ENCODE peak calls at places on chromosome 16, in nine cellular contexts. One of them, this sample, is unnamed. For H3K27me3, the result is how much of the 10 kb centered on the place peaks cover.

GRCh38 chr16:4693956-4694663 is 748 bp downstream of the NUDT16L1 start:
- DNase-seq in brain microvascular endothelial cell: peak
- DNase-seq in Peyer's patch: peak
- DNase-seq in ascending aorta: no peak
- DNase-seq in left ventricle myocardium inferior: peak
- DNase-seq in AG04450: peak
- DNase-seq in bronchial epithelial cell: no peak
- DNase-seq in H9: peak
- DNase-seq in transverse colon: peak
- DNase-seq in this sample: peak

GRCh38 chr16:11292076-11292748 is 11.1 kb upstream of the PRM1 start:
- DNase-seq in ascending aorta: no peak
- DNase-seq in AG04450: no peak
- DNase-seq in transverse colon: no peak
- DNase-seq in Peyer's patch: no peak
- DNase-seq in left ventricle myocardium inferior: no peak
- DNase-seq in bronchial epithelial cell: no peak
- DNase-seq in H9: no peak
- DNase-seq in brain microvascular endothelial cell: no peak
- DNase-seq in this sample: no peak

GRCh38 chr16:54964239-54964638 is 33.6 kb downstream of the IRX5 start:
- DNase-seq in bronchial epithelial cell: no peak
- DNase-seq in H9: no peak
- DNase-seq in Peyer's patch: no peak
- DNase-seq in left ventricle myocardium inferior: no peak
- DNase-seq in AG04450: no peak
- DNase-seq in transverse colon: no peak
- DNase-seq in brain microvascular endothelial cell: no peak
- DNase-seq in ascending aorta: no peak
- DNase-seq in this sample: no peak

GRCh38 chr16:47966325-47966724 is 189.5 kb downstream of the ABCC12 start:
- DNase-seq in left ventricle myocardium inferior: no peak
- DNase-seq in transverse colon: no peak
- DNase-seq in AG04450: no peak
- DNase-seq in H9: peak
- DNase-seq in bronchial epithelial cell: peak
- DNase-seq in brain microvascular endothelial cell: no peak
- DNase-seq in Peyer's patch: no peak
- DNase-seq in ascending aorta: no peak
- DNase-seq in this sample: no peak

GRCh38 chr16:53872248-53873221 is 168.6 kb downstream of the FTO start:
- DNase-seq in Peyer's patch: no peak
- DNase-seq in ascending aorta: no peak
- DNase-seq in H9: no peak
- DNase-seq in bronchial epithelial cell: peak
- DNase-seq in brain microvascular endothelial cell: peak
- DNase-seq in left ventricle myocardium inferior: no peak
- DNase-seq in transverse colon: no peak
- DNase-seq in AG04450: peak
- DNase-seq in this sample: no peak

GRCh38 chr16:19644877-19645276 is 73.2 kb downstream of the KNOP1 start:
- DNase-seq in AG04450: no peak
- DNase-seq in Peyer's patch: no peak
- DNase-seq in left ventricle myocardium inferior: peak
- DNase-seq in brain microvascular endothelial cell: no peak
- DNase-seq in H9: no peak
- DNase-seq in transverse colon: no peak
- DNase-seq in ascending aorta: no peak
- DNase-seq in bronchial epithelial cell: no peak
- DNase-seq in this sample: peak

GRCh38 chr16:75105306-75106061 is 11.1 kb downstream of the LDHD start:
- DNase-seq in ascending aorta: no peak
- DNase-seq in AG04450: peak
- DNase-seq in H9: peak
- DNase-seq in brain microvascular endothelial cell: no peak
- DNase-seq in Peyer's patch: no peak
- DNase-seq in bronchial epithelial cell: no peak
- DNase-seq in left ventricle myocardium inferior: peak
- DNase-seq in transverse colon: peak
- DNase-seq in this sample: peak

GRCh38 chr16:55663225-55663624 is 7.4 kb downstream of the SLC6A2 start:
- DNase-seq in H9: no peak
- DNase-seq in AG04450: no peak
- DNase-seq in transverse colon: no peak
- DNase-seq in bronchial epithelial cell: no peak
- DNase-seq in ascending aorta: no peak
- DNase-seq in Peyer's patch: no peak
- DNase-seq in brain microvascular endothelial cell: no peak
- DNase-seq in left ventricle myocardium inferior: no peak
- DNase-seq in this sample: no peak

GRCh38 chr16:12971216-12971615 is 69.8 kb downstream of the SHISA9 start:
- DNase-seq in transverse colon: no peak
- DNase-seq in AG04450: no peak
- DNase-seq in ascending aorta: no peak
- DNase-seq in H9: no peak
- DNase-seq in bronchial epithelial cell: peak
- DNase-seq in left ventricle myocardium inferior: no peak
- DNase-seq in brain microvascular endothelial cell: peak
- DNase-seq in Peyer's patch: no peak
- DNase-seq in this sample: peak

GRCh38 chr16:73464834-73465233 is 416.9 kb upstream of the ZFHX3 start:
- DNase-seq in left ventricle myocardium inferior: no peak
- DNase-seq in brain microvascular endothelial cell: no peak
- DNase-seq in transverse colon: no peak
- DNase-seq in AG04450: no peak
- DNase-seq in ascending aorta: no peak
- DNase-seq in Peyer's patch: no peak
- DNase-seq in H9: no peak
- DNase-seq in bronchial epithelial cell: no peak
- DNase-seq in this sample: no peak

GRCh38 chr16:67249178-67249759 is 490 bp downstream of the SLC9A5 start:
- DNase-seq in Peyer's patch: no peak
- DNase-seq in bronchial epithelial cell: no peak
- DNase-seq in AG04450: no peak
- DNase-seq in ascending aorta: no peak
- DNase-seq in H9: no peak
- DNase-seq in brain microvascular endothelial cell: no peak
- DNase-seq in transverse colon: no peak
- DNase-seq in left ventricle myocardium inferior: no peak
- DNase-seq in this sample: no peak
- TF ChIP-seq CTCF in Peyer's patch: no peak
- TF ChIP-seq CTCF in bronchial epithelial cell: no peak
- TF ChIP-seq CTCF in AG04450: no peak
- TF ChIP-seq CTCF in ascending aorta: no peak
- TF ChIP-seq CTCF in H9: peak
- TF ChIP-seq CTCF in brain microvascular endothelial cell: no peak
- TF ChIP-seq CTCF in transverse colon: no peak
- TF ChIP-seq CTCF in left ventricle myocardium inferior: no peak
- TF ChIP-seq CTCF in this sample: no peak

DNA sequence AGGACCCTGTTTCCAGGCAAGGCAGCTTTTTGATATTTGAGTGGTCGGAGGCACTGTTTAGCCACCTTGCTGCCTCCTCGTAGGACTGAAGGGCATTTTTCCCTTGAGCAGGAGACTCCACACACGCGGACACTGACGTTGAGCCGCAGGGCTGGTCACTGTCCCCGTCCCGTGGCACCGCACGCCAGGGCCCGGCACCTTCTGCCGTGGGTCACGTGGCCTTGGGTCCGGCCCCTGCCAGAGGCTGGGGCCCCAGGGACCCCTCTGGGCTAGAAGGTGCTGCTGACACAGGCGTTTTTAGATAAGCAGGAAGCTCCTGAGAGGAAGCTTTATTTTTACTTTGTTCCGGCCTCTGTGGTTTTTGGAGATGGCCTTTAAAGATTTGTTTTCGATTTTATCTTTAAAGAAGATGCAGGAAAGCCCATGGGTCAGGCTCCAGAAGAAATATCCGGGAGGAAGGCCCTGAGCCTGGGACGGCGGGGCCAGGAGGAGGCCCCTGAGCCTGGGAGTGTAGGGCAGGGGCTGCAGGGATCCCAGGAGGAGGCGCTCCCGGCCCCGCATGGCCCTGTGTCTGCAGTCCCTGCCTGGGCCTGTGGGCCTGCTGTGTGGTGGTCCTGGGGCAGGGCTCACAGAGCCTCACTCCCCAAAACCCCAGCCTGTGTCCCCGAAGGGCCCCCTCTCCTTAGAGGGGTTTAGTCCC is 30.5 kb upstream of the GNG13 start:
- DNase-seq in H9: no peak
- DNase-seq in transverse colon: no peak
- DNase-seq in ascending aorta: no peak
- DNase-seq in AG04450: no peak
- DNase-seq in Peyer's patch: no peak
- DNase-seq in left ventricle myocardium inferior: no peak
- DNase-seq in bronchial epithelial cell: no peak
- DNase-seq in brain microvascular endothelial cell: no peak
- DNase-seq in this sample: no peak
- H3K27me3 ChIP-seq in H9: under half
- H3K27me3 ChIP-seq in transverse colon: under half
- H3K27me3 ChIP-seq in ascending aorta: under half
- H3K27me3 ChIP-seq in AG04450: under half
- H3K27me3 ChIP-seq in Peyer's patch: under half
- H3K27me3 ChIP-seq in left ventricle myocardium inferior: half or more
- H3K27me3 ChIP-seq in bronchial epithelial cell: under half
- H3K27me3 ChIP-seq in brain microvascular endothelial cell: under half
- H3K27me3 ChIP-seq in this sample: under half

GRCh38 chr16:57723170-57723569 is 12.4 kb upstream of the KATNB1 start:
- DNase-seq in Peyer's patch: no peak
- DNase-seq in ascending aorta: no peak
- DNase-seq in transverse colon: no peak
- DNase-seq in bronchial epithelial cell: no peak
- DNase-seq in H9: peak
- DNase-seq in AG04450: no peak
- DNase-seq in brain microvascular endothelial cell: no peak
- DNase-seq in left ventricle myocardium inferior: no peak
- DNase-seq in this sample: no peak
- TF ChIP-seq CTCF in Peyer's patch: peak
- TF ChIP-seq CTCF in ascending aorta: no peak
- TF ChIP-seq CTCF in transverse colon: no peak
- TF ChIP-seq CTCF in bronchial epithelial cell: peak
- TF ChIP-seq CTCF in H9: peak
- TF ChIP-seq CTCF in AG04450: no peak
- TF ChIP-seq CTCF in brain microvascular endothelial cell: peak
- TF ChIP-seq CTCF in left ventricle myocardium inferior: no peak
- TF ChIP-seq CTCF in this sample: no peak

DNA sequence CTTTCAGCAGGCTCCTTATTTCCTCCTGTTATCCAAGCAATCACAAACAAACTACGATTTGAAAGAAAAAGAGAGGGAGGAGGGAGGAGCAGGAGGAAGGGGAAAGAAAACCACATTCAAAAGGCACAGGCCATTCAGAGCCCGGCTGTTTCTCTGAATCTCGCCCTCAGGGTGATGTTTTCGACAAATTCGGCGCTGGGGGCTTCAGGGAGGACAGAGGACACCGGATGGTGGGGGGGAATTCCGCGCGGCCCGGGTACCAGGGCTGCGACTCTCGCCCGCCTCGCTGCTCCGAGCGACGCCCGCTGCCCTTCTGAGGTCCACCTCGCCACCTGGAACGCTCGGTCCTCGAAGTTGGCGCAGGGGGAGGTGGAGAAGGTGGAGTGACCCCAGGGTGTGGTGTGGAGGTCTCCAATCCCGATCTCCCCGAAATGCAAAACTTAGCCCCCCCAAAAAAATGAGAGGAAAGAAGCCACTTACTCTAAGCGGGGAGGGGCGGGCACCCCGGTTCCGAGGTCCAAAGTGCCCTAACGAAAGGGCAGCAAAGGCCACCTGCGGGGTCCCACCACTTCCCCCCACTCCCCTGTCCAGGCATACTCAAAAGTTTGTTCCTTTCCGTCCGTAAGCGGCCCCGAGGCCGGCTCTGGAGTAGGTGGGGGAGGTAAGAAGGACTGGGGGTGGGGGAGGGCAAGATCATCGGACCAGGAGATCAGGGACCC is 1.2 kb downstream of the TOX3 start:
- DNase-seq in H9: no peak
- DNase-seq in Peyer's patch: no peak
- DNase-seq in bronchial epithelial cell: no peak
- DNase-seq in ascending aorta: no peak
- DNase-seq in AG04450: no peak
- DNase-seq in left ventricle myocardium inferior: no peak
- DNase-seq in transverse colon: no peak
- DNase-seq in brain microvascular endothelial cell: no peak
- DNase-seq in this sample: peak
- H3K27me3 ChIP-seq in H9: under half
- H3K27me3 ChIP-seq in Peyer's patch: under half
- H3K27me3 ChIP-seq in bronchial epithelial cell: under half
- H3K27me3 ChIP-seq in ascending aorta: under half
- H3K27me3 ChIP-seq in AG04450: under half
- H3K27me3 ChIP-seq in left ventricle myocardium inferior: half or more
- H3K27me3 ChIP-seq in transverse colon: under half
- H3K27me3 ChIP-seq in brain microvascular endothelial cell: under half
- H3K27me3 ChIP-seq in this sample: half or more

DNA sequence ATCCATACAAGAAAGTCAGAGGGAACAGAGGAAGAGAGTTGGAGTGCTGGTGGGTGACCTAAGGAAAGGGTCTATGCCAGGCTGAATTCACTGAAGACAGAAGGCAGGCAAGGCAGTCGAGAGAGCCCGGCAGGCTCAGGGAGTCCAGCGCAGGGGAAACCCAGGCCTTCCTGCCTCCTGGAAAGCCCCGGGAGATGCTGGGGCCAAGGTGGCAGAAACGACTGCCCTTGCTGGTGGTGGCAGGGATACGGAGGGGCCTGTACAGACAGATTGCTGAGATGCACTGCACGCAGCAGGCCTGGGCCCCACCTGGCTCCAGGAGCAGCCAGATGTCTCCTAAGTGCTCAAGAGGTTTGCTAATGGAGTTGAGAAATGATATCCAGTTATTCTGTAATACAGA is 59.8 kb downstream of the GTF3C1 start:
- DNase-seq in Peyer's patch: no peak
- DNase-seq in H9: no peak
- DNase-seq in ascending aorta: no peak
- DNase-seq in brain microvascular endothelial cell: no peak
- DNase-seq in bronchial epithelial cell: no peak
- DNase-seq in left ventricle myocardium inferior: no peak
- DNase-seq in AG04450: no peak
- DNase-seq in transverse colon: no peak
- DNase-seq in this sample: no peak
- TF ChIP-seq CTCF in Peyer's patch: no peak
- TF ChIP-seq CTCF in H9: no peak
- TF ChIP-seq CTCF in ascending aorta: no peak
- TF ChIP-seq CTCF in brain microvascular endothelial cell: no peak
- TF ChIP-seq CTCF in bronchial epithelial cell: no peak
- TF ChIP-seq CTCF in left ventricle myocardium inferior: no peak
- TF ChIP-seq CTCF in AG04450: no peak
- TF ChIP-seq CTCF in transverse colon: no peak
- TF ChIP-seq CTCF in this sample: no peak

GRCh38 chr16:86494565-86495356 is 15.6 kb upstream of the FOXF1 start:
- DNase-seq in left ventricle myocardium inferior: no peak
- DNase-seq in transverse colon: no peak
- DNase-seq in brain microvascular endothelial cell: no peak
- DNase-seq in H9: peak
- DNase-seq in ascending aorta: no peak
- DNase-seq in AG04450: no peak
- DNase-seq in bronchial epithelial cell: no peak
- DNase-seq in Peyer's patch: no peak
- DNase-seq in this sample: no peak
- H3K27me3 ChIP-seq in left ventricle myocardium inferior: half or more
- H3K27me3 ChIP-seq in transverse colon: half or more
- H3K27me3 ChIP-seq in brain microvascular endothelial cell: half or more
- H3K27me3 ChIP-seq in H9: half or more
- H3K27me3 ChIP-seq in ascending aorta: under half
- H3K27me3 ChIP-seq in AG04450: under half
- H3K27me3 ChIP-seq in bronchial epithelial cell: half or more
- H3K27me3 ChIP-seq in Peyer's patch: under half
- H3K27me3 ChIP-seq in this sample: half or more